ENCODE peak calls at places on chromosomes 12 and 14, in ten cellular contexts. L is lower lobe of right lung; Y is PC-9; E is AG04450; P is pancreas; V is CD8-positive, alpha-beta memory T cell; O is stomach; Z is RWPE2; T is left ventricle myocardium inferior; G is CD8-positive, alpha-beta T cell. N is an unnamed sample.
A peak's percentile ranks its signal among the peaks of the same experiment; 100 is the strongest.

GRCh38 chr14:101478796-101479410 is 82.4 kb upstream of the DIO3 start:
- DNase-seq in L (peak; percentile 29), Y (no peak), E (no peak), P (peak; percentile 36), V (no peak), O (peak; percentile 9), Z (peak; percentile 44), T (no peak), G (no peak), N (no peak)

GRCh38 chr12:85466906-85467305 is 186.9 kb downstream of the ALX1 start:
- DNase-seq in L (no peak), Y (no peak), E (no peak), P (no peak), V (no peak), O (no peak), Z (no peak), T (no peak), G (no peak), N (no peak)

GRCh38 chr12:6896846-6897435 is 7.7 kb upstream of the LRRC23 start:
- DNase-seq in L (no peak), Y (no peak), E (no peak), P (no peak), V (no peak), O (no peak), Z (no peak), T (no peak), G (no peak), N (no peak)

GRCh38 chr14:58942516-58942915 is 246.0 kb upstream of the DAAM1 start:
- DNase-seq in L (no peak), Y (no peak), E (no peak), P (no peak), V (no peak), O (no peak), Z (no peak), T (no peak), G (no peak), N (no peak)

GRCh38 chr12:91419809-91420208 is 237.2 kb upstream of the DCN start:
- DNase-seq in L (no peak), Y (no peak), E (no peak), P (no peak), V (no peak), O (no peak), Z (no peak), T (no peak), G (no peak), N (no peak)

GRCh38 chr12:125878483-125878882 is 813.2 kb downstream of the AACS start:
- DNase-seq in L (no peak), Y (no peak), E (no peak), P (no peak), V (no peak), O (no peak), Z (no peak), T (no peak), G (no peak), N (no peak)

GRCh38 chr12:121791671-121792496 is 1.6 kb downstream of the RHOF start:
- DNase-seq in L (no peak), Y (peak; percentile 96), E (no peak), P (no peak), V (peak; percentile 65), O (peak; percentile 64), Z (no peak), T (no peak), G (no peak), N (no peak)

GRCh38 chr14:94584591-94585280 is 3.5 kb downstream of the SERPINA5 start:
- DNase-seq in L (no peak), Y (no peak), E (no peak), P (no peak), V (no peak), O (no peak), Z (no peak), T (no peak), G (no peak), N (no peak)

GRCh38 chr12:128754275-128754674 is 69.5 kb downstream of the SLC15A4 start:
- DNase-seq in L (no peak), Y (no peak), E (no peak), P (no peak), V (no peak), O (no peak), Z (no peak), T (no peak), G (no peak), N (no peak)

GRCh38 chr12:128747441-128747840 is 76.3 kb downstream of the SLC15A4 start:
- DNase-seq in L (no peak), Y (no peak), E (no peak), P (no peak), V (no peak), O (no peak), Z (no peak), T (no peak), G (no peak), N (no peak)

GRCh38 chr12:128752386-128752785 is 71.4 kb downstream of the SLC15A4 start:
- DNase-seq in L (no peak), Y (no peak), E (no peak), P (no peak), V (no peak), O (no peak), Z (no peak), T (no peak), G (no peak), N (no peak)

GRCh38 chr12:128755565-128755964 is 68.2 kb downstream of the SLC15A4 start:
- DNase-seq in L (no peak), Y (no peak), E (no peak), P (no peak), V (no peak), O (no peak), Z (no peak), T (no peak), G (no peak), N (no peak)

DNA sequence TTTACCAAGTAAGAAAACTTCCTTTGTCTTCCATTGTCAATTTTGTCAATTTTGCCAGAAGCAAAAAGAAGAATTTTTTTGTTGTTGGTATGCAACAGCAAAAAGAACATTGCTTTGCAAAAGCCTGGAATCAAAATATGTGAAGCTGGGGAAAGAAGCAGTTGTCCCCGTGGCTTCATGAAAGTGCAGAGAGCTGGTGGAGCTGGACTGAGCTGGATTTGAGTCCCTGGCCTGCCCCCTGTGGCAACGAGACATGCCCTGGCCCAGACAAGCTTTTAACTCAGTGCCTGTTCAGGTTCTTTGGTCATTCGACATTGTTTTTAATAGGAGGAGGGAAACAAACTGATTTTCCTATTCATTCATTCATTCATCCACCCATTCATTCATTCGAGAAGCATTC is 70.3 kb downstream of the SLC15A4 start:
- DNase-seq in L (no peak), Y (no peak), E (no peak), P (no peak), V (no peak), O (no peak), Z (no peak), T (no peak), G (no peak), N (no peak)
- H3K4me3 ChIP-seq in L (no peak overlapping the region), Y (no peak overlapping the region), E (no peak overlapping the region), P (no peak overlapping the region), V (no peak overlapping the region), O (no peak overlapping the region), Z (no peak overlapping the region), T (no peak overlapping the region), G (no peak overlapping the region), N (no peak overlapping the region)

DNA sequence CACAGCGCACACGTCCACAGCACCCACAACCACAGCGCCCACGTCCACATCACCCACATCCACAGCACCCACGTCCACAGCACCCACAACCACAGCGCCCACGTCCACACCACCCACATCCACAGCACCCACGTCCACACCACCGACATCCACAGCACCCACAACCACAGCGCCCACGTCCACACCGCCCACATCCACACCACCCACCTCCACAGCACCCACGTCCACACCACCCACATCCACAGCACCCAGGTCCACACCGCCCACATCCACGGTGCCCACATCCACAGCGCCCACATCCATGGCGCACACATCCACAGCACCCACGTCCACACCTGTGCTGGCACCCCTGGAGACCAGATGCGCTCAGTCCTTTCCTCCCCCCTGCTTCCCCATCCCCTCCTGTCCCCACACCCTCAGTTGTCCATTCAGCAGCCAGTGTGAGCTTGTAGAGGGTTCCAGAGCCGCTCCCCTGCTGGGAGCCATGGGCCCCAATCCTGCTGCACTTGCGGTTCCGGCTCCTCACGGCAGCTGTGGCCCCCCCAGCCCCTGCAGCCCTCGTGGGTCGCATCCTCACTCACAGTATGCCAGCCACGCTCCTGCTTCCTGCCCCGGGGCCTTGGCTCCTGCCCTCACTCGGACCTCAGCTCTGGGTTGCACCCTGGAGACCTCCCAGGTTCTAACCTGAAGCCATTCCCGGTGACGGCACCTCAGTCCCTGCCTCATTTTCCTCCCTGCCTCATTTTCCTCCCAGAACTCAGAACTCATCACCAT is 37.8 kb downstream of the GALNT9 start:
- DNase-seq in L (peak; percentile 29), Y (no peak), E (no peak), P (no peak), V (no peak), O (no peak), Z (peak; percentile 41), T (no peak), G (no peak), N (no peak)
- H3K9me3 ChIP-seq in L (no peaks in the 10 kb centered on the region), Y (no peaks in the 10 kb centered on the region), E (peaks cover 88% of the 10 kb centered on the region), P (no peaks in the 10 kb centered on the region), V (no peaks in the 10 kb centered on the region), O (no peaks in the 10 kb centered on the region), Z (no peaks in the 10 kb centered on the region), T (no peaks in the 10 kb centered on the region), G (no peaks in the 10 kb centered on the region), N (no peaks in the 10 kb centered on the region)

GRCh38 chr12:122951406-122951805 is 14.9 kb downstream of the ABCB9 start:
- DNase-seq in L (no peak), Y (peak; percentile 65), E (no peak), P (no peak), V (no peak), O (peak; percentile 51), Z (no peak), T (no peak), G (no peak), N (peak; percentile 64)

GRCh38 chr12:122950276-122950675 is 16.0 kb downstream of the ABCB9 start:
- DNase-seq in L (no peak), Y (no peak), E (no peak), P (no peak), V (no peak), O (no peak), Z (no peak), T (no peak), G (no peak), N (no peak)

GRCh38 chr12:122949816-122950215 is 16.4 kb downstream of the ABCB9 start:
- DNase-seq in L (no peak), Y (no peak), E (no peak), P (no peak), V (no peak), O (no peak), Z (no peak), T (no peak), G (no peak), N (no peak)

GRCh38 chr12:122949405-122949804 is 16.9 kb downstream of the ABCB9 start:
- DNase-seq in L (no peak), Y (no peak), E (no peak), P (no peak), V (no peak), O (no peak), Z (no peak), T (no peak), G (no peak), N (no peak)

DNA sequence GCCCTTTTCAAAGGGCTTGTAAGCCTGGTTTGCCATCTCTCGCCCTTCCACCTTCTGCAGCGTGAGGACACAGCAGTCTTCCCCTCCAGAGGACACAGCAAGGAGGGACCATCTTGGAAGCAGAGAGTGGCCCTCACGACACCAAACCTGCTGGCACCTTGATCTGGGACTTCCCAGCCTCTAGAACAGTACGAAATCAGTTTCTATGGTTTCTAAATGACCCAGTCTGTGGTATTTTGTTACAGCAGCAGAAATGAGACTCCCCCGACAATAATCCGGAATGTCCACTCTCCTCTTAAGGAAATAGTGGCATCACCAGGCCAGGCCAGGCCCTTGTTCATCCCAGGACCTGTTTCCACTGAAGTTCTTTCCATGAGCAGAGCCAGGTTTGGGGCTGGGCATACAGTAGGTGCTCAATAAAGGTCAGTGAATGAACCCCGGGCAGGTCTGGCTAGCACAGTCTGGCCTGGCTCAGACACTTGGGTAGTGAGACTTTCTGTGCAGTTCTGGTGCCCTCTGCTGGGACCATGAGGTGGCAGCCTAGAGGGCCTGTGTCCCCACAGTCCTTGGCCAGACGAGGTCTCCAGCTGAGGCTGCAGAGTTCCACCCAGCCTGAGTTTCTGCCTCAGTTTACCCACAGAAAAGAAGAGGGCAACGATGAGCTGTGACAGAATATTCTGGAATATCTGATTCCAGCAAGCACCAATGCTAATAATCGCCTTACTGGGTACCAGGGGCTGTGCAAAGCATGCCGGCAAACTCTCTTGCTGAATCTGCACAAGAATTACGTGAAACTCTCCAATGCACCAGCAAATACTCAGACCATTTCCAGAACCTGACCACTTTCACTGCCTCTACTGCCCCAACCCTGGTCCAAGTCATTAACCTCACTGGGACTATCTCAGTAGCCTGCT is 14.0 kb downstream of the ABCB9 start:
- DNase-seq in L (peak; percentile 82), Y (no peak), E (no peak), P (peak; percentile 80), V (peak; percentile 81), O (peak; percentile 84), Z (no peak), T (peak; percentile 72), G (peak; percentile 63), N (no peak)
- H3K27ac ChIP-seq in L (no peak overlapping the region), Y (no peak overlapping the region), E (no peak overlapping the region), P (no peak overlapping the region), V (no peak overlapping the region), O (peak overlapping the region; percentile 63), Z (peak overlapping the region; percentile 65), T (no peak overlapping the region), G (no peak overlapping the region), N (peak overlapping the region; percentile 11)

GRCh38 chr12:79407671-79408622 is 282.8 kb downstream of the PAWR start:
- DNase-seq in L (no peak), Y (peak; percentile 70), E (peak; percentile 81), P (no peak), V (no peak), O (peak; percentile 57), Z (peak; percentile 57), T (peak; percentile 16), G (no peak), N (peak; percentile 79)
- H3K4me3 ChIP-seq in L (no peak overlapping the region), Y (no peak overlapping the region), E (no peak overlapping the region), P (no peak overlapping the region), V (no peak overlapping the region), O (no peak overlapping the region), Z (no peak overlapping the region), T (no peak overlapping the region), G (no peak overlapping the region), N (no peak overlapping the region)